ENCODE peak calls at places on chromosomes 1 and 21, in five cellular contexts. One of them, this sample, is unnamed.

GRCh38 chr1:172006660-172007059 is 165.4 kb downstream of the DNM3 start:
- DNase-seq in fibroblast of pulmonary artery: no peak
- DNase-seq in cardiac fibroblast: no peak
- DNase-seq in NB4: no peak
- DNase-seq in breast epithelium: no peak
- DNase-seq in this sample: no peak

GRCh38 chr1:4050998-4051397 is 150.9 kb upstream of the C1orf174 start:
- DNase-seq in breast epithelium: no peak
- DNase-seq in fibroblast of pulmonary artery: no peak
- DNase-seq in NB4: no peak
- DNase-seq in cardiac fibroblast: no peak
- DNase-seq in this sample: no peak

GRCh38 chr1:225962440-225962975 is 21.5 kb upstream of the LEFTY2 start:
- DNase-seq in breast epithelium: no peak
- DNase-seq in fibroblast of pulmonary artery: peak; percentile 24
- DNase-seq in NB4: peak; percentile 57
- DNase-seq in cardiac fibroblast: no peak
- DNase-seq in this sample: no peak

GRCh38 chr21:15138475-15138874 is 73.7 kb upstream of the NRIP1 start:
- DNase-seq in breast epithelium: no peak
- DNase-seq in cardiac fibroblast: no peak
- DNase-seq in NB4: no peak
- DNase-seq in fibroblast of pulmonary artery: no peak
- DNase-seq in this sample: no peak

GRCh38 chr1:63966016-63966415 is 192.2 kb downstream of the ROR1 start:
- DNase-seq in NB4: no peak
- DNase-seq in cardiac fibroblast: no peak
- DNase-seq in breast epithelium: no peak
- DNase-seq in fibroblast of pulmonary artery: no peak
- DNase-seq in this sample: no peak

GRCh38 chr1:209815931-209816338 is 10.0 kb upstream of the IRF6 start:
- DNase-seq in cardiac fibroblast: no peak
- DNase-seq in breast epithelium: peak; percentile 95
- DNase-seq in NB4: no peak
- DNase-seq in fibroblast of pulmonary artery: no peak
- DNase-seq in this sample: no peak

GRCh38 chr1:46152021-46152420 is 19.6 kb upstream of the PIK3R3 start:
- DNase-seq in cardiac fibroblast: peak; percentile 41
- DNase-seq in NB4: no peak
- DNase-seq in breast epithelium: no peak
- DNase-seq in fibroblast of pulmonary artery: peak; percentile 31
- DNase-seq in this sample: peak; percentile 59

GRCh38 chr1:29311352-29312030 is 75.2 kb downstream of the PTPRU start:
- DNase-seq in breast epithelium: no peak
- DNase-seq in fibroblast of pulmonary artery: no peak
- DNase-seq in cardiac fibroblast: no peak
- DNase-seq in NB4: no peak
- DNase-seq in this sample: no peak

GRCh38 chr21:37915941-37916794 is at the start of gene KCNJ6:
- DNase-seq in fibroblast of pulmonary artery: peak; percentile 45
- DNase-seq in breast epithelium: no peak
- DNase-seq in cardiac fibroblast: peak; percentile 51
- DNase-seq in NB4: peak; percentile 6
- DNase-seq in this sample: peak; percentile 25

GRCh38 chr21:34221331-34222030 is 142.3 kb upstream of the KCNE2 start:
- DNase-seq in fibroblast of pulmonary artery: no peak
- DNase-seq in breast epithelium: no peak
- DNase-seq in NB4: no peak
- DNase-seq in cardiac fibroblast: peak; percentile 7
- DNase-seq in this sample: no peak

GRCh38 chr1:119285482-119285881 is 83.1 kb upstream of the HAO2 start:
- DNase-seq in breast epithelium: no peak
- DNase-seq in NB4: peak; percentile 3
- DNase-seq in fibroblast of pulmonary artery: peak; percentile 82
- DNase-seq in cardiac fibroblast: peak; percentile 83
- DNase-seq in this sample: peak; percentile 89

GRCh38 chr1:19623523-19623922 is 20.6 kb upstream of the NBL1 start:
- DNase-seq in fibroblast of pulmonary artery: no peak
- DNase-seq in NB4: no peak
- DNase-seq in cardiac fibroblast: no peak
- DNase-seq in breast epithelium: no peak
- DNase-seq in this sample: no peak

GRCh38 chr1:161511018-161511755 is 5.9 kb downstream of the FCGR2A start:
- DNase-seq in breast epithelium: no peak
- DNase-seq in fibroblast of pulmonary artery: peak; percentile 26
- DNase-seq in NB4: no peak
- DNase-seq in cardiac fibroblast: peak; percentile 28
- DNase-seq in this sample: no peak

GRCh38 chr1:192343304-192343703 is 26.5 kb downstream of the RGS21 start:
- DNase-seq in fibroblast of pulmonary artery: no peak
- DNase-seq in cardiac fibroblast: no peak
- DNase-seq in breast epithelium: no peak
- DNase-seq in NB4: no peak
- DNase-seq in this sample: no peak

GRCh38 chr21:26732442-26733221 is 112.6 kb downstream of the ADAMTS1 start:
- DNase-seq in cardiac fibroblast: peak; percentile 67
- DNase-seq in breast epithelium: no peak
- DNase-seq in fibroblast of pulmonary artery: peak; percentile 68
- DNase-seq in NB4: peak; percentile 22
- DNase-seq in this sample: peak; percentile 67

GRCh38 chr1:228276901-228277490 is 69.2 kb downstream of the OBSCN start:
- DNase-seq in fibroblast of pulmonary artery: no peak
- DNase-seq in NB4: no peak
- DNase-seq in cardiac fibroblast: no peak
- DNase-seq in breast epithelium: no peak
- DNase-seq in this sample: no peak

GRCh38 chr1:203448521-203449061 is 27.0 kb upstream of the PRELP start:
- DNase-seq in fibroblast of pulmonary artery: no peak
- DNase-seq in breast epithelium: no peak
- DNase-seq in NB4: no peak
- DNase-seq in cardiac fibroblast: peak; percentile 21
- DNase-seq in this sample: no peak

GRCh38 chr1:29633271-29633615 is 396.9 kb downstream of the PTPRU start:
- DNase-seq in cardiac fibroblast: no peak
- DNase-seq in breast epithelium: no peak
- DNase-seq in fibroblast of pulmonary artery: no peak
- DNase-seq in NB4: no peak
- DNase-seq in this sample: no peak

GRCh38 chr1:210222288-210223006 is 10.1 kb upstream of the SERTAD4 start:
- DNase-seq in breast epithelium: no peak
- DNase-seq in cardiac fibroblast: peak; percentile 35
- DNase-seq in NB4: no peak
- DNase-seq in fibroblast of pulmonary artery: peak; percentile 30
- DNase-seq in this sample: no peak

GRCh38 chr1:52268372-52268771 is 97.6 kb downstream of the CC2D1B start:
- DNase-seq in fibroblast of pulmonary artery: peak; percentile 63
- DNase-seq in breast epithelium: no peak
- DNase-seq in cardiac fibroblast: peak; percentile 59
- DNase-seq in NB4: peak; percentile 38
- DNase-seq in this sample: peak; percentile 17

GRCh38 chr1:39163469-39163868 is 41.0 kb upstream of the MACF1 start:
- DNase-seq in fibroblast of pulmonary artery: no peak
- DNase-seq in breast epithelium: no peak
- DNase-seq in NB4: no peak
- DNase-seq in cardiac fibroblast: no peak
- DNase-seq in this sample: no peak

GRCh38 chr1:1137256-1138045 is 21.6 kb upstream of the C1orf159 start:
- DNase-seq in breast epithelium: no peak
- DNase-seq in NB4: peak; percentile 63
- DNase-seq in fibroblast of pulmonary artery: no peak
- DNase-seq in cardiac fibroblast: no peak
- DNase-seq in this sample: no peak

GRCh38 chr1:162088281-162088969 is 18.9 kb downstream of the NOS1AP start:
- DNase-seq in cardiac fibroblast: peak; percentile 8
- DNase-seq in NB4: no peak
- DNase-seq in fibroblast of pulmonary artery: no peak
- DNase-seq in breast epithelium: no peak
- DNase-seq in this sample: peak; percentile 14

GRCh38 chr1:209805875-209806760 is at the start of gene IRF6:
- DNase-seq in cardiac fibroblast: peak; percentile 73
- DNase-seq in breast epithelium: peak; percentile 96
- DNase-seq in NB4: no peak
- DNase-seq in fibroblast of pulmonary artery: peak; percentile 72
- DNase-seq in this sample: peak; percentile 59

GRCh38 chr1:224492015-224492414 is 57.4 kb upstream of the WDR26 start:
- DNase-seq in breast epithelium: no peak
- DNase-seq in cardiac fibroblast: no peak
- DNase-seq in NB4: no peak
- DNase-seq in fibroblast of pulmonary artery: no peak
- DNase-seq in this sample: no peak

GRCh38 chr1:67957026-67957425 is 93.4 kb downstream of the DIRAS3 start:
- DNase-seq in cardiac fibroblast: peak; percentile 72
- DNase-seq in breast epithelium: no peak
- DNase-seq in NB4: no peak
- DNase-seq in fibroblast of pulmonary artery: peak; percentile 40
- DNase-seq in this sample: peak; percentile 87

GRCh38 chr1:185813401-185813979 is 79.3 kb downstream of the HMCN1 start:
- DNase-seq in NB4: peak; percentile 51
- DNase-seq in fibroblast of pulmonary artery: peak; percentile 85
- DNase-seq in breast epithelium: no peak
- DNase-seq in cardiac fibroblast: peak; percentile 82
- DNase-seq in this sample: peak; percentile 84

GRCh38 chr1:205274041-205274691 is 46.4 kb downstream of the TMCC2 start:
- DNase-seq in NB4: no peak
- DNase-seq in fibroblast of pulmonary artery: no peak
- DNase-seq in breast epithelium: peak; percentile 43
- DNase-seq in cardiac fibroblast: no peak
- DNase-seq in this sample: no peak

GRCh38 chr1:101236546-101237228 is at the start of gene S1PR1:
- DNase-seq in NB4: peak; percentile 33
- DNase-seq in fibroblast of pulmonary artery: peak; percentile 92
- DNase-seq in breast epithelium: no peak
- DNase-seq in cardiac fibroblast: peak; percentile 89
- DNase-seq in this sample: peak; percentile 49

GRCh38 chr1:38204698-38205097 is 158.1 kb upstream of the POU3F1 start:
- DNase-seq in cardiac fibroblast: no peak
- DNase-seq in NB4: no peak
- DNase-seq in fibroblast of pulmonary artery: no peak
- DNase-seq in breast epithelium: no peak
- DNase-seq in this sample: no peak

GRCh38 chr1:23958810-23959460 is 693 bp upstream of the PNRC2 start:
- DNase-seq in cardiac fibroblast: peak; percentile 94
- DNase-seq in breast epithelium: peak; percentile 83
- DNase-seq in NB4: peak; percentile 99
- DNase-seq in fibroblast of pulmonary artery: peak; percentile 90
- DNase-seq in this sample: peak; percentile 81
- TF ChIP-seq CTCF in cardiac fibroblast: peak; percentile 36
- TF ChIP-seq CTCF in breast epithelium: no peak
- TF ChIP-seq CTCF in NB4: peak; percentile 47
- TF ChIP-seq CTCF in fibroblast of pulmonary artery: peak; percentile 53
- TF ChIP-seq CTCF in this sample: peak; percentile 35

GRCh38 chr1:150259758-150260669 is 2.4 kb downstream of the CA14 start:
- DNase-seq in breast epithelium: no peak
- DNase-seq in NB4: no peak
- DNase-seq in fibroblast of pulmonary artery: no peak
- DNase-seq in cardiac fibroblast: peak; percentile 51
- DNase-seq in this sample: no peak
- H3K4me3 ChIP-seq in breast epithelium: no peak overlapping the region
- H3K4me3 ChIP-seq in NB4: no peak overlapping the region
- H3K4me3 ChIP-seq in fibroblast of pulmonary artery: no peak overlapping the region
- H3K4me3 ChIP-seq in cardiac fibroblast: no peak overlapping the region
- H3K4me3 ChIP-seq in this sample: no peak overlapping the region

GRCh38 chr1:213070399-213070798 is 19.4 kb downstream of the RPS6KC1 start:
- DNase-seq in breast epithelium: no peak
- DNase-seq in NB4: peak; percentile 56
- DNase-seq in fibroblast of pulmonary artery: peak; percentile 83
- DNase-seq in cardiac fibroblast: peak; percentile 84
- DNase-seq in this sample: peak; percentile 79
- TF ChIP-seq CTCF in breast epithelium: no peak
- TF ChIP-seq CTCF in NB4: no peak
- TF ChIP-seq CTCF in fibroblast of pulmonary artery: peak; percentile 44
- TF ChIP-seq CTCF in cardiac fibroblast: peak; percentile 17
- TF ChIP-seq CTCF in this sample: peak; percentile 39

GRCh38 chr1:40998668-40999067 is 19.2 kb downstream of the CTPS1 start:
- DNase-seq in fibroblast of pulmonary artery: no peak
- DNase-seq in NB4: no peak
- DNase-seq in breast epithelium: no peak
- DNase-seq in cardiac fibroblast: no peak
- DNase-seq in this sample: no peak
- H3K4me3 ChIP-seq in fibroblast of pulmonary artery: no peak overlapping the region
- H3K4me3 ChIP-seq in NB4: no peak overlapping the region
- H3K4me3 ChIP-seq in breast epithelium: no peak overlapping the region
- H3K4me3 ChIP-seq in cardiac fibroblast: no peak overlapping the region
- H3K4me3 ChIP-seq in this sample: no peak overlapping the region

GRCh38 chr1:180213401-180214177 is 16.5 kb upstream of the LHX4 start:
- DNase-seq in cardiac fibroblast: peak; percentile 7
- DNase-seq in fibroblast of pulmonary artery: no peak
- DNase-seq in breast epithelium: no peak
- DNase-seq in NB4: no peak
- DNase-seq in this sample: no peak
- TF ChIP-seq CTCF in cardiac fibroblast: no peak
- TF ChIP-seq CTCF in fibroblast of pulmonary artery: no peak
- TF ChIP-seq CTCF in breast epithelium: no peak
- TF ChIP-seq CTCF in NB4: no peak
- TF ChIP-seq CTCF in this sample: peak; percentile 5

DNA sequence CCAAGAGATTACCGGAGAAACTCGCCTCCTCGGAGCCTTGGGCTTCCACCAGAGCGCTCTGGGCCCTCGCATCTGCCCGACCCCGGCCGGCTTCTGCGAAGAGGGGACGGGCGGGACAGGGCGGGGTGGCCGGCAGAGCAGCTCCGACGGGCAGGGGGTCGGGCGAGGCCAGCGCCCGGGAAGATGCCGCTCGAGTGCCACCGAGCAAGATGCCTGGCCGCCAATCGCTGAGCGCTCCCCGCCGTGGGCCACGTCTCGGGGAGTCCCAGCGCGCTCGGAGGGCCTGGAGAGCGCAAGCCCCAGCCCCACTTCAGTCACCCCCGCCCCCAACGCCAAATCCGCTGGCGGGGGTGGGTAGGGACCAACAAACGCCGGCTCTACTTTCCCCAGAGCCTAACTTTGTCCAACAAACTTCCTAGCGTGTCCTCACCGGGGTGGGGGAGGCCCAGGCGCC is 515 bp downstream of the BCAR3 start:
- DNase-seq in breast epithelium: no peak
- DNase-seq in fibroblast of pulmonary artery: no peak
- DNase-seq in cardiac fibroblast: no peak
- DNase-seq in NB4: no peak
- DNase-seq in this sample: no peak
- H3K4me3 ChIP-seq in breast epithelium: peak overlapping the region; percentile 80
- H3K4me3 ChIP-seq in fibroblast of pulmonary artery: peak overlapping the region; percentile 91
- H3K4me3 ChIP-seq in cardiac fibroblast: peak overlapping the region; percentile 85
- H3K4me3 ChIP-seq in NB4: no peak overlapping the region
- H3K4me3 ChIP-seq in this sample: peak overlapping the region; percentile 74